ENCODE peak calls at places on chromosome 12, in six cellular contexts. S is renal cortical epithelial cell, X is NCI-H1694, F is Right ventricle myocardium superior, H is stomach, J is C1 segment of cervical spinal cord. U is an unnamed sample.
A peak's percentile ranks its signal among the peaks of the same experiment; 100 is the strongest.

GRCh38 chr12:116313194-116313910 is 35.9 kb upstream of the MED13L start:
- DNase-seq in H (no peak), F (no peak), X (no peak), S (no peak), J (no peak), U (no peak)

GRCh38 chr12:77954156-77954555 is 123.5 kb downstream of the NAV3 start:
- DNase-seq in F (no peak), X (peak; percentile 3), J (no peak), H (no peak), S (no peak), U (no peak)

GRCh38 chr12:27619308-27619707 is 76.9 kb upstream of the REP15 start:
- DNase-seq in F (no peak), X (no peak), S (peak; percentile 70), H (no peak), J (no peak), U (no peak)

GRCh38 chr12:46499226-46499625 is 126.7 kb upstream of the SLC38A2 start:
- DNase-seq in J (no peak), H (no peak), F (no peak), X (no peak), S (no peak), U (no peak)

GRCh38 chr12:2138871-2139308 is 86.1 kb downstream of the CACNA1C start:
- DNase-seq in F (no peak), X (no peak), H (no peak), S (peak; percentile 3), J (no peak), U (no peak)

GRCh38 chr12:44488180-44488579 is 387.9 kb downstream of the NELL2 start:
- DNase-seq in F (no peak), S (no peak), J (no peak), X (no peak), H (no peak), U (no peak)

GRCh38 chr12:4037747-4038312 is 164.6 kb upstream of the PARP11 start:
- DNase-seq in J (no peak), S (peak; percentile 33), X (peak; percentile 55), F (no peak), H (peak; percentile 35), U (no peak)

GRCh38 chr12:9673404-9674225 is 4.1 kb downstream of the CLEC2D start:
- DNase-seq in J (no peak), S (peak; percentile 94), X (no peak), H (no peak), F (peak; percentile 73), U (peak; percentile 68)

GRCh38 chr12:92431146-92431545 is 271.6 kb upstream of the PLEKHG7 start:
- DNase-seq in J (no peak), F (no peak), X (no peak), H (no peak), S (no peak), U (peak; percentile 36)

GRCh38 chr12:20274008-20274407 is 94.3 kb upstream of the PDE3A start:
- DNase-seq in F (no peak), S (no peak), X (no peak), J (no peak), H (no peak), U (peak; percentile 39)

GRCh38 chr12:19964549-19964948 is 403.8 kb upstream of the PDE3A start:
- DNase-seq in F (no peak), H (no peak), J (no peak), X (no peak), S (peak; percentile 11), U (no peak)

GRCh38 chr12:132289356-132290202 is 39.8 kb downstream of the GALNT9 start:
- DNase-seq in F (no peak), H (no peak), S (no peak), J (no peak), X (no peak), U (peak; percentile 19)

GRCh38 chr12:127579446-127579845 is 687.5 kb upstream of the TMEM132C start:
- DNase-seq in F (no peak), X (no peak), J (no peak), S (no peak), H (no peak), U (no peak)

GRCh38 chr12:29428630-29429029 is 47.7 kb upstream of the ERGIC2 start:
- DNase-seq in F (no peak), J (no peak), X (no peak), S (peak; percentile 96), H (no peak), U (no peak)

GRCh38 chr12:53365245-53365904 is 14.6 kb upstream of the SP1 start:
- DNase-seq in J (no peak), H (no peak), S (no peak), F (no peak), X (no peak), U (no peak)

GRCh38 chr12:114895081-114895480 is 211.1 kb upstream of the TBX3 start:
- DNase-seq in S (no peak), X (no peak), F (no peak), H (no peak), J (no peak), U (no peak)

GRCh38 chr12:77625441-77625840 is 205.3 kb upstream of the NAV3 start:
- DNase-seq in J (no peak), F (no peak), X (no peak), H (no peak), S (peak; percentile 81), U (no peak)

GRCh38 chr12:3628629-3629028 is 124.3 kb downstream of the CRACR2A start:
- DNase-seq in F (no peak), J (no peak), H (no peak), X (no peak), S (no peak), U (no peak)

GRCh38 chr12:12999276-12999958 is 648 bp downstream of the HEBP1 start:
- DNase-seq in J (no peak), X (no peak), H (no peak), F (no peak), S (peak; percentile 29), U (no peak)

GRCh38 chr12:6632026-6632978 is 3.5 kb downstream of the LPAR5 start:
- DNase-seq in J (no peak), H (no peak), F (no peak), S (no peak), X (peak; percentile 65), U (no peak)

GRCh38 chr12:53481957-53482586 is 17.2 kb downstream of the MAP3K12 start:
- DNase-seq in F (no peak), S (no peak), H (no peak), X (no peak), J (no peak), U (no peak)

GRCh38 chr12:115972241-115972640 is 305.3 kb downstream of the MED13L start:
- DNase-seq in X (no peak), J (no peak), H (no peak), S (no peak), F (no peak), U (no peak)

GRCh38 chr12:50764116-50764860 is 387 bp downstream of the ATF1 start:
- DNase-seq in F (peak; percentile 68), X (peak; percentile 0), S (no peak), J (no peak), H (peak; percentile 58), U (peak; percentile 75)

GRCh38 chr12:27024291-27024690 is 1.9 kb downstream of the MED21 start:
- DNase-seq in J (no peak), H (no peak), X (no peak), F (no peak), S (no peak), U (no peak)